ENCODE peak calls at places on chromosomes 11 and 22, in seven cellular contexts. A, U, S, Y, T, X and K are unnamed samples.

GRCh38 chr22:21800552-21801303 is 65.1 kb upstream of the YPEL1 start:
- DNase-seq in A (no peak), U (no peak), S (no peak), Y (no peak), T (no peak), X (no peak), K (no peak)

GRCh38 chr11:11344045-11344444 is 9.0 kb downstream of the CSNK2A3 start:
- DNase-seq in A (no peak), U (no peak), S (no peak), Y (no peak), T (no peak), X (no peak), K (no peak)

GRCh38 chr11:75757651-75758050 is 10.9 kb upstream of the DGAT2 start:
- DNase-seq in A (no peak), U (no peak), S (no peak), Y (no peak), T (no peak), X (no peak), K (no peak)

GRCh38 chr11:113877673-113878060 is 2.3 kb upstream of the USP28 start:
- DNase-seq in A (no peak), U (no peak), S (no peak), Y (no peak), T (no peak), X (no peak), K (no peak)

GRCh38 chr11:44633641-44634040 is 68.2 kb downstream of the CD82 start:
- DNase-seq in A (no peak), U (no peak), S (no peak), Y (no peak), T (no peak), X (no peak), K (no peak)

GRCh38 chr11:106271686-106272085 is 194.2 kb downstream of the AASDHPPT start:
- DNase-seq in A (no peak), U (no peak), S (no peak), Y (no peak), T (no peak), X (peak; percentile 11), K (no peak)

GRCh38 chr11:95972055-95972454 is 48.1 kb upstream of the MTMR2 start:
- DNase-seq in A (no peak), U (no peak), S (no peak), Y (no peak), T (no peak), X (no peak), K (no peak)

GRCh38 chr11:7545611-7546010 is 31.8 kb downstream of the PPFIBP2 start:
- DNase-seq in A (no peak), U (no peak), S (no peak), Y (no peak), T (no peak), X (no peak), K (no peak)

GRCh38 chr11:235180-235997 is 753 bp downstream of the SIRT3 start:
- DNase-seq in A (no peak), U (no peak), S (no peak), Y (no peak), T (no peak), X (no peak), K (no peak)

GRCh38 chr11:17571431-17572358 is 24.6 kb downstream of the OTOG start:
- DNase-seq in A (no peak), U (no peak), S (no peak), Y (no peak), T (no peak), X (no peak), K (no peak)

GRCh38 chr11:66981976-66982578 is 7.0 kb downstream of the C11orf86 start:
- DNase-seq in A (peak; percentile 91), U (no peak), S (peak; percentile 81), Y (peak; percentile 78), T (peak; percentile 85), X (peak; percentile 89), K (peak; percentile 80)

GRCh38 chr22:31400023-31400397 is 606 bp downstream of the DRG1 start:
- DNase-seq in A (no peak), U (no peak), S (no peak), Y (no peak), T (no peak), X (no peak), K (peak; percentile 79)

GRCh38 chr11:66851698-66852465 is 5.0 kb upstream of the LRFN4 start:
- DNase-seq in A (no peak), U (no peak), S (peak; percentile 77), Y (peak; percentile 65), T (peak; percentile 49), X (no peak), K (no peak)

GRCh38 chr11:116576523-116576922 is 196.3 kb downstream of the BUD13 start:
- DNase-seq in A (no peak), U (no peak), S (no peak), Y (no peak), T (no peak), X (peak; percentile 11), K (no peak)

GRCh38 chr11:34846467-34846866 is 69.7 kb downstream of the APIP start:
- DNase-seq in A (no peak), U (no peak), S (no peak), Y (no peak), T (no peak), X (no peak), K (no peak)

GRCh38 chr11:59773082-59773438 is 17.9 kb downstream of the STX3 start:
- DNase-seq in A (no peak), U (no peak), S (no peak), Y (no peak), T (no peak), X (no peak), K (no peak)

GRCh38 chr11:17258670-17259069 is 17.9 kb upstream of the NUCB2 start:
- DNase-seq in A (no peak), U (no peak), S (no peak), Y (no peak), T (no peak), X (no peak), K (no peak)

GRCh38 chr11:117197516-117198456 is 1.4 kb upstream of the TAGLN start:
- DNase-seq in A (no peak), U (peak; percentile 50), S (peak; percentile 65), Y (no peak), T (peak; percentile 47), X (no peak), K (no peak)

GRCh38 chr11:8947230-8947943 is 4.6 kb upstream of the ASCL3 start:
- DNase-seq in A (no peak), U (no peak), S (no peak), Y (no peak), T (no peak), X (no peak), K (no peak)

DNA sequence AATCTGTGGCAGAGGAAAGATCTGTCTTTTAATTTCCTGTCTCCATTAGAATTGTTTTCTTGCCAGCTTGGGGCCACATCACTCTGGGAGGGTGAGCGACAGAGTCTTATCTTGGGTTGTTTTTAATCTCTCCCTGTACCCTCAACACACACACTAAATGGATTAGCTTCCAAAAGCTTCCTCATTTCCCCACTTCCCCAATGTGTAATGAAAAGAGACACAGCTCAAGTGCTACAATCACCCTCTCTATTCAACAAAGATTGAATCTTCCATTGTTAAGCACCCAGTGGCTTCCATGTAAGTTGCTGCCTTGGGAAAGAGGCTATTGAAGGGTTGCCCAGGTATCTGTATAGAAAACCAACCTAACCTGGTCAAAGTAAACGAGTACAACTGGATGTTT is 6.1 kb upstream of the ASCL3 start:
- DNase-seq in A (no peak), U (no peak), S (no peak), Y (no peak), T (no peak), X (no peak), K (no peak)
- H3K36me3 ChIP-seq in A (peaks cover 64% of the 10 kb centered on the region), U (no peaks in the 10 kb centered on the region), S (peaks cover 70% of the 10 kb centered on the region), Y (peaks cover 68% of the 10 kb centered on the region), T (peaks cover 67% of the 10 kb centered on the region), X (peaks cover 11% of the 10 kb centered on the region), K (peaks cover 19% of the 10 kb centered on the region)

DNA sequence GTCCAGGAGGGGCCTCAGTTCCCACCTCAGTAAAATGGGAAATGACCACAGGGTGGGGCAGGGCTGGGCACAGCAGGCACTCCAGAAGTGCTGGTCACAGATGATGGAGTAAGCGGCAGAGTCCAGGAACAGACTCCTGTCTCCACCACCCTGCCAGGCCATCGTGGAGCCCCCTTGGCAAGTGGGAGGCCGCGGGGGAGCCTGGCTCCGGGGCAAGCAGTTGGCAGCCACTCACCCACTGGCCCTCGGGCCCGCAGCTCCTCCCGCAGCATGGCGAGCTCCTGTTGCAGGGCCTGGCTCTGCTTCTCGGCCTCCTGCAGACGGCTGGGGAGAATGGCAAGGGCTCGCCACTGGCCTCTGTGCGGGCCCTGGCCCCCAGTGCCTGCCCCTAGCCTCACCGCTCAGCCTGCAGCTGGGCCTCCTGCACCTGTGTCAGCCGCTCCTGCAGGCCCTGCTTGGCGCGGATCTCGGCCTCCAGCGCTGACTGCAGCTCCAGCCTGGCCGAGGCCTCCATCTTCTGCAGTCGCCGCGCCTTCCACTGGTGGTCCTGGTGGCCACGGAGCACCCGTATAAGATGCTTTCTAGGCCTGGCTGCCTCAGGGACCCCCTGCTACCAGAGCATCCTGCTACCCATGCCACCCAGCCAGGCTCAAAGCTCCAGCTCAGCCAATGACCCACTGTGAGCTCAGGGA is 10.3 kb downstream of the CDC42BPG start:
- DNase-seq in A (no peak), U (no peak), S (no peak), Y (peak; percentile 58), T (no peak), X (no peak), K (no peak)
- H3K36me3 ChIP-seq in A (no peaks in the 10 kb centered on the region), U (peaks cover 51% of the 10 kb centered on the region), S (peaks cover 57% of the 10 kb centered on the region), Y (peaks cover 4% of the 10 kb centered on the region), T (peaks cover 60% of the 10 kb centered on the region), X (peaks cover 13% of the 10 kb centered on the region), K (no peaks in the 10 kb centered on the region)

GRCh38 chr22:43988960-43989359 is 33.7 kb downstream of the SAMM50 start:
- DNase-seq in A (no peak), U (no peak), S (no peak), Y (peak; percentile 13), T (no peak), X (no peak), K (no peak)
- H3K36me3 ChIP-seq in A (peaks cover 91% of the 10 kb centered on the region), U (peaks cover 15% of the 10 kb centered on the region), S (peaks cover 90% of the 10 kb centered on the region), Y (peaks cover 90% of the 10 kb centered on the region), T (peaks cover 99% of the 10 kb centered on the region), X (peaks cover 15% of the 10 kb centered on the region), K (peaks cover under 1% of the 10 kb centered on the region)

GRCh38 chr11:3037945-3038271 is 19.3 kb downstream of the CARS1 start:
- DNase-seq in A (no peak), U (no peak), S (no peak), Y (no peak), T (no peak), X (no peak), K (no peak)

GRCh38 chr11:3042496-3043314 is 14.5 kb downstream of the CARS1 start:
- DNase-seq in A (no peak), U (no peak), S (no peak), Y (no peak), T (no peak), X (no peak), K (no peak)

GRCh38 chr11:3041699-3042098 is 15.5 kb downstream of the CARS1 start:
- DNase-seq in A (no peak), U (no peak), S (no peak), Y (no peak), T (no peak), X (no peak), K (no peak)

GRCh38 chr11:3043315-3043871 is 13.8 kb downstream of the CARS1 start:
- DNase-seq in A (peak; percentile 43), U (no peak), S (no peak), Y (no peak), T (no peak), X (no peak), K (no peak)

DNA sequence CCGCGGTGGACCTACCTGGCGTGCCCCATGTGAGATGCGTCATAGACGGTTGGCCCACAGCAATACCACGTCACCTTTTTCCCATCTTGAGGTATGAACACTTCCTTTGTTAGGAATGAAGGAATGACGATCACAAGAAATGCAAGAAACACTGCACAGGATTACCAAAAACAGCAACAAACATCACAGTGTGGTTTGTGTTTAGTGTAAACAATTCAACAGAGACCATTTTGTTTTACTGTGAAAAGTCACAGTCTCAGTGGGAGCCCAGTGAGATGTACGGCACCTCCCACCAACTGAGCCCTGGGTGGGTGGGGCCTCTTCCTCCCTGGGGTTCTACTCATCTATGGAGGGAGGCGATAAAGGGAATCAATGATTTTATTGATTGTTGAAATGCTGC is 16.3 kb downstream of the CARS1 start:
- DNase-seq in A (no peak), U (no peak), S (no peak), Y (no peak), T (no peak), X (no peak), K (no peak)
- H3K36me3 ChIP-seq in A (peaks cover 75% of the 10 kb centered on the region), U (peaks cover 35% of the 10 kb centered on the region), S (peaks cover 83% of the 10 kb centered on the region), Y (peaks cover 63% of the 10 kb centered on the region), T (peaks cover 77% of the 10 kb centered on the region), X (peaks cover 31% of the 10 kb centered on the region), K (peaks cover 22% of the 10 kb centered on the region)